ENCODE peak calls at places on chromosomes 2 and 18, in eight cellular contexts. One of them, this sample, is unnamed.
A peak's percentile ranks its signal among the peaks of the same experiment; 100 is the strongest.

GRCh38 chr2:172674034-172674967 is 61.3 kb upstream of the RAPGEF4 start:
- DNase-seq in foreskin fibroblast: peak; percentile 65
- DNase-seq in Panc1: no peak
- DNase-seq in cardiac fibroblast: peak; percentile 42
- DNase-seq in suprapubic skin: no peak
- DNase-seq in fibroblast of pulmonary artery: peak; percentile 39
- DNase-seq in upper lobe of right lung: peak; percentile 70
- DNase-seq in upper lobe of left lung: peak; percentile 91
- DNase-seq in this sample: peak; percentile 65

GRCh38 chr18:57670046-57670445 is 48.4 kb upstream of the NARS1 start:
- DNase-seq in cardiac fibroblast: no peak
- DNase-seq in Panc1: no peak
- DNase-seq in fibroblast of pulmonary artery: no peak
- DNase-seq in upper lobe of left lung: no peak
- DNase-seq in foreskin fibroblast: no peak
- DNase-seq in upper lobe of right lung: no peak
- DNase-seq in suprapubic skin: no peak
- DNase-seq in this sample: no peak

GRCh38 chr2:188609321-188610049 is 317.8 kb downstream of the GULP1 start:
- DNase-seq in upper lobe of left lung: no peak
- DNase-seq in fibroblast of pulmonary artery: peak; percentile 56
- DNase-seq in Panc1: no peak
- DNase-seq in suprapubic skin: no peak
- DNase-seq in upper lobe of right lung: no peak
- DNase-seq in cardiac fibroblast: peak; percentile 62
- DNase-seq in foreskin fibroblast: peak; percentile 43
- DNase-seq in this sample: peak; percentile 75

GRCh38 chr2:30293303-30293912 is 62.1 kb downstream of the LBH start:
- DNase-seq in Panc1: no peak
- DNase-seq in upper lobe of right lung: no peak
- DNase-seq in suprapubic skin: no peak
- DNase-seq in fibroblast of pulmonary artery: peak; percentile 52
- DNase-seq in foreskin fibroblast: peak; percentile 50
- DNase-seq in upper lobe of left lung: no peak
- DNase-seq in cardiac fibroblast: peak; percentile 57
- DNase-seq in this sample: peak; percentile 17

GRCh38 chr2:109501461-109501860 is 112.3 kb downstream of the SEPTIN10 start:
- DNase-seq in Panc1: no peak
- DNase-seq in suprapubic skin: no peak
- DNase-seq in upper lobe of right lung: no peak
- DNase-seq in foreskin fibroblast: no peak
- DNase-seq in cardiac fibroblast: no peak
- DNase-seq in fibroblast of pulmonary artery: no peak
- DNase-seq in upper lobe of left lung: no peak
- DNase-seq in this sample: no peak

GRCh38 chr2:172496096-172496709 is 59.7 kb upstream of the PDK1 start:
- DNase-seq in cardiac fibroblast: no peak
- DNase-seq in foreskin fibroblast: no peak
- DNase-seq in fibroblast of pulmonary artery: no peak
- DNase-seq in suprapubic skin: no peak
- DNase-seq in Panc1: no peak
- DNase-seq in upper lobe of left lung: no peak
- DNase-seq in upper lobe of right lung: no peak
- DNase-seq in this sample: no peak

GRCh38 chr2:47092465-47092864 is 62.6 kb downstream of the STPG4 start:
- DNase-seq in cardiac fibroblast: no peak
- DNase-seq in upper lobe of right lung: no peak
- DNase-seq in upper lobe of left lung: no peak
- DNase-seq in suprapubic skin: no peak
- DNase-seq in foreskin fibroblast: no peak
- DNase-seq in Panc1: no peak
- DNase-seq in fibroblast of pulmonary artery: no peak
- DNase-seq in this sample: no peak

GRCh38 chr2:200092235-200092634 is 136.9 kb downstream of the MAIP1 start:
- DNase-seq in upper lobe of right lung: no peak
- DNase-seq in foreskin fibroblast: no peak
- DNase-seq in fibroblast of pulmonary artery: no peak
- DNase-seq in Panc1: no peak
- DNase-seq in cardiac fibroblast: no peak
- DNase-seq in upper lobe of left lung: no peak
- DNase-seq in suprapubic skin: no peak
- DNase-seq in this sample: no peak

GRCh38 chr2:192030289-192030688 is 164.4 kb downstream of the TMEFF2 start:
- DNase-seq in cardiac fibroblast: peak; percentile 46
- DNase-seq in upper lobe of right lung: no peak
- DNase-seq in suprapubic skin: no peak
- DNase-seq in Panc1: no peak
- DNase-seq in foreskin fibroblast: peak; percentile 68
- DNase-seq in upper lobe of left lung: no peak
- DNase-seq in fibroblast of pulmonary artery: peak; percentile 53
- DNase-seq in this sample: peak; percentile 57

GRCh38 chr2:26655611-26656195 is 14.5 kb upstream of the CIB4 start:
- DNase-seq in upper lobe of right lung: no peak
- DNase-seq in cardiac fibroblast: no peak
- DNase-seq in foreskin fibroblast: no peak
- DNase-seq in upper lobe of left lung: no peak
- DNase-seq in Panc1: no peak
- DNase-seq in fibroblast of pulmonary artery: no peak
- DNase-seq in suprapubic skin: peak; percentile 24
- DNase-seq in this sample: no peak

GRCh38 chr2:105803337-105803736 is 58.6 kb downstream of the NCK2 start:
- DNase-seq in upper lobe of right lung: no peak
- DNase-seq in Panc1: no peak
- DNase-seq in fibroblast of pulmonary artery: no peak
- DNase-seq in foreskin fibroblast: no peak
- DNase-seq in upper lobe of left lung: no peak
- DNase-seq in cardiac fibroblast: no peak
- DNase-seq in suprapubic skin: no peak
- DNase-seq in this sample: no peak

GRCh38 chr2:217065695-217066405 is 206.0 kb upstream of the TNP1 start:
- DNase-seq in suprapubic skin: no peak
- DNase-seq in Panc1: no peak
- DNase-seq in upper lobe of right lung: no peak
- DNase-seq in cardiac fibroblast: peak; percentile 94
- DNase-seq in fibroblast of pulmonary artery: peak; percentile 94
- DNase-seq in upper lobe of left lung: no peak
- DNase-seq in foreskin fibroblast: peak; percentile 95
- DNase-seq in this sample: peak; percentile 98

GRCh38 chr2:231332872-231333500 is 62.5 kb upstream of the B3GNT7 start:
- DNase-seq in upper lobe of left lung: no peak
- DNase-seq in fibroblast of pulmonary artery: no peak
- DNase-seq in foreskin fibroblast: no peak
- DNase-seq in upper lobe of right lung: no peak
- DNase-seq in Panc1: no peak
- DNase-seq in suprapubic skin: no peak
- DNase-seq in cardiac fibroblast: no peak
- DNase-seq in this sample: no peak

GRCh38 chr2:100877555-100877954 is 57.6 kb downstream of the NPAS2 start:
- DNase-seq in suprapubic skin: no peak
- DNase-seq in cardiac fibroblast: peak; percentile 77
- DNase-seq in upper lobe of left lung: no peak
- DNase-seq in upper lobe of right lung: no peak
- DNase-seq in Panc1: no peak
- DNase-seq in foreskin fibroblast: peak; percentile 71
- DNase-seq in fibroblast of pulmonary artery: peak; percentile 75
- DNase-seq in this sample: peak; percentile 78

GRCh38 chr2:30404354-30405265 is 42.4 kb upstream of the LCLAT1 start:
- DNase-seq in upper lobe of left lung: no peak
- DNase-seq in foreskin fibroblast: peak; percentile 57
- DNase-seq in Panc1: no peak
- DNase-seq in upper lobe of right lung: no peak
- DNase-seq in fibroblast of pulmonary artery: peak; percentile 18
- DNase-seq in cardiac fibroblast: peak; percentile 36
- DNase-seq in suprapubic skin: no peak
- DNase-seq in this sample: no peak

DNA sequence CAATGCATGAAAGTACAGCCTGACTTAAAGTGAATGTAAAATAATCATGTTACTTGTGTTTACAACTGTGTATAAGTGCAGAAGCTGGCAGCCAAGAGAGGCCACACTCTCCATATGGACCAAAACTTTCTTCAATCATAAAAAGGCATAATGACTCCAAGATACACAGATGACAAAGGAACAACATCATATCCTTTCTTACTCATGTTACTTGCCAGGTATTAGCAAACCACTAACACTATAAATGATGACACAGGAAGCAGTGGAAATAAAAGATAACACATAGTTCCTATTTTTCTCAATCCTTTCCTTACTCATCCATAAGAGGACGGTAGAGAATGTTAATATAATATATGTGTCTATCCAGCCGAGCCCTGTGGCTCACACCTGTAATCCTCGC is 400.0 kb upstream of the CDH2 start:
- DNase-seq in suprapubic skin: no peak
- DNase-seq in foreskin fibroblast: no peak
- DNase-seq in upper lobe of left lung: no peak
- DNase-seq in upper lobe of right lung: no peak
- DNase-seq in fibroblast of pulmonary artery: peak; percentile 35
- DNase-seq in Panc1: no peak
- DNase-seq in cardiac fibroblast: no peak
- DNase-seq in this sample: no peak
- TF ChIP-seq CTCF in suprapubic skin: no peak
- TF ChIP-seq CTCF in foreskin fibroblast: no peak
- TF ChIP-seq CTCF in upper lobe of left lung: no peak
- TF ChIP-seq CTCF in upper lobe of right lung: no peak
- TF ChIP-seq CTCF in fibroblast of pulmonary artery: no peak
- TF ChIP-seq CTCF in Panc1: no peak
- TF ChIP-seq CTCF in cardiac fibroblast: no peak
- TF ChIP-seq CTCF in this sample: no peak

DNA sequence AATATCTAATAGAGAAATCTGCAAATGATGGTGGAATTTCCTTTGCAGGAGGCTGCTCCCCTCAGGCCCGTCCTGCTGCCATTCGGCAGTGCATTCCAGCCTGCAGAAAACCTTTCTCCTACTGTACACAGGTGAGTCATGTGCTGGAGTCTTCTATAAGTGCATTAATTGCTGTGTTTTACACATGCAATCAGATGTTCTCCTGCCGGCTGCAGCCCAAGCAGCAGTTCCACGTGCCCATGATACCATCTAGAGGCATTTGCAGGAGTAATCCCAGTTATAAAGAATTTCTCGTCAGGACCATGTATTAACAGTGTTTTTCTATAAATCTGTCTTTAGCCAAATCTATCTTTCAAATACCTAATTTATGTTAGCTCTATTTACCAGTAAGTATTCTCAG is 304.7 kb upstream of the HNMT start:
- DNase-seq in upper lobe of right lung: no peak
- DNase-seq in cardiac fibroblast: no peak
- DNase-seq in suprapubic skin: no peak
- DNase-seq in upper lobe of left lung: no peak
- DNase-seq in fibroblast of pulmonary artery: no peak
- DNase-seq in Panc1: no peak
- DNase-seq in foreskin fibroblast: peak; percentile 0
- DNase-seq in this sample: no peak
- H3K4me3 ChIP-seq in upper lobe of right lung: no peak overlapping the region
- H3K4me3 ChIP-seq in cardiac fibroblast: no peak overlapping the region
- H3K4me3 ChIP-seq in suprapubic skin: no peak overlapping the region
- H3K4me3 ChIP-seq in upper lobe of left lung: no peak overlapping the region
- H3K4me3 ChIP-seq in fibroblast of pulmonary artery: no peak overlapping the region
- H3K4me3 ChIP-seq in Panc1: no peak overlapping the region
- H3K4me3 ChIP-seq in foreskin fibroblast: no peak overlapping the region
- H3K4me3 ChIP-seq in this sample: no peak overlapping the region

GRCh38 chr2:134782792-134783191 is 55.6 kb upstream of the ACMSD start:
- DNase-seq in upper lobe of left lung: no peak
- DNase-seq in cardiac fibroblast: peak; percentile 19
- DNase-seq in suprapubic skin: no peak
- DNase-seq in Panc1: no peak
- DNase-seq in upper lobe of right lung: no peak
- DNase-seq in fibroblast of pulmonary artery: peak; percentile 23
- DNase-seq in foreskin fibroblast: peak; percentile 36
- DNase-seq in this sample: peak; percentile 47
- TF ChIP-seq CTCF in upper lobe of left lung: peak; percentile 60
- TF ChIP-seq CTCF in cardiac fibroblast: peak; percentile 14
- TF ChIP-seq CTCF in suprapubic skin: no peak
- TF ChIP-seq CTCF in Panc1: peak; percentile 65
- TF ChIP-seq CTCF in upper lobe of right lung: peak; percentile 28
- TF ChIP-seq CTCF in fibroblast of pulmonary artery: peak; percentile 3
- TF ChIP-seq CTCF in foreskin fibroblast: no peak
- TF ChIP-seq CTCF in this sample: peak; percentile 41

DNA sequence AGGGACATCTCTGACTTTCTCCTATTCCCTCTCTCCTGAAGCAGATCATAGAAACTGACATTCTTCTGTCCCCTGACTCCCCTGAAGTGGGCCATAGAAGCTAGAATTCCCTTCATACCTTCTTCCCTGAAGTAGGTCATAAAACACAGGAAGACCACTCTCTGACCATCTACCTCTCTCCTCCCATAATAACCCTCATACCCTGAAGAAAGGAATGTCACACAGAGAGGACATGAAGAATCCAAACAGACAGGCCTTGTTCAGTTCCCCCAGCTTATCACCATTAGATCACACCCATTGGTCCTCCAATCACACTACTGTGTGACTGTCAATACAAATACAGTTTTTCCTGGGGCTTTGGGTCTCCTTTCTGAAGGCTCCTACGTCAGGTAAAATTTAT is 347.1 kb downstream of the DLGAP1 start:
- DNase-seq in upper lobe of left lung: no peak
- DNase-seq in suprapubic skin: no peak
- DNase-seq in fibroblast of pulmonary artery: no peak
- DNase-seq in upper lobe of right lung: no peak
- DNase-seq in foreskin fibroblast: no peak
- DNase-seq in Panc1: no peak
- DNase-seq in cardiac fibroblast: no peak
- DNase-seq in this sample: no peak
- H3K4me3 ChIP-seq in upper lobe of left lung: no peak overlapping the region
- H3K4me3 ChIP-seq in suprapubic skin: no peak overlapping the region
- H3K4me3 ChIP-seq in fibroblast of pulmonary artery: no peak overlapping the region
- H3K4me3 ChIP-seq in upper lobe of right lung: no peak overlapping the region
- H3K4me3 ChIP-seq in foreskin fibroblast: no peak overlapping the region
- H3K4me3 ChIP-seq in Panc1: no peak overlapping the region
- H3K4me3 ChIP-seq in cardiac fibroblast: no peak overlapping the region
- H3K4me3 ChIP-seq in this sample: no peak overlapping the region